ENCODE peak calls at places on chromosomes 1 and 21, in five cellular contexts. L, Z, O, G and I are unnamed samples.

GRCh38 chr1:107076846-107077245 is 20.4 kb downstream of the PRMT6 start:
- DNase-seq in O (no peak), L (no peak), G (no peak), Z (no peak), I (no peak)

GRCh38 chr1:165869343-165869742 is 41.9 kb downstream of the UCK2 start:
- DNase-seq in L (no peak), O (no peak), G (no peak), Z (no peak), I (no peak)

GRCh38 chr1:95829581-95829980 is 595.6 kb downstream of the RWDD3 start:
- DNase-seq in G (no peak), Z (no peak), O (no peak), L (no peak), I (no peak)

GRCh38 chr21:25507522-25507921 is 99.8 kb downstream of the MRPL39 start:
- DNase-seq in O (no peak), Z (no peak), G (no peak), L (peak), I (no peak)

GRCh38 chr1:248863011-248863881 is 4.4 kb upstream of the ZNF692 start:
- DNase-seq in L (peak), O (peak), Z (peak), G (peak), I (peak)

GRCh38 chr1:23801876-23802275 is 1.3 kb upstream of the GALE start:
- DNase-seq in L (no peak), G (no peak), Z (no peak), O (no peak), I (no peak)

GRCh38 chr21:46210378-46211136 is 18.0 kb downstream of the LSS start:
- DNase-seq in O (peak), L (peak), Z (no peak), G (no peak), I (no peak)

GRCh38 chr1:246159290-246160227 is 347.5 kb downstream of the SMYD3 start:
- DNase-seq in G (no peak), Z (no peak), O (no peak), L (no peak), I (no peak)

GRCh38 chr1:13588946-13589345 is 5.3 kb downstream of the PDPN start:
- DNase-seq in Z (no peak), L (no peak), O (no peak), G (no peak), I (no peak)

GRCh38 chr1:228836427-228836826 is 101.1 kb downstream of the RHOU start:
- DNase-seq in O (peak), L (no peak), G (peak), Z (no peak), I (peak)

GRCh38 chr1:9234223-9235122 is at the start of gene H6PD:
- DNase-seq in G (peak), O (peak), Z (peak), L (peak), I (peak)

GRCh38 chr1:28249013-28249870 is 10.1 kb upstream of the SESN2 start:
- DNase-seq in L (peak), G (no peak), Z (peak), O (no peak), I (no peak)

GRCh38 chr1:185670187-185670627 is 64.0 kb upstream of the HMCN1 start:
- DNase-seq in G (no peak), O (no peak), L (peak), Z (peak), I (no peak)

GRCh38 chr1:58883037-58883887 is 99.4 kb upstream of the JUN start:
- DNase-seq in L (no peak), Z (no peak), O (peak), G (no peak), I (no peak)

GRCh38 chr1:36091141-36091540 is 2.4 kb downstream of the ADPRS start:
- DNase-seq in O (no peak), G (no peak), L (no peak), Z (no peak), I (no peak)

GRCh38 chr1:56148466-56149193 is 430.7 kb downstream of the PLPP3 start:
- DNase-seq in G (no peak), Z (no peak), L (no peak), O (no peak), I (no peak)

GRCh38 chr1:89622895-89623294 is 10.0 kb upstream of the LRRC8C start:
- DNase-seq in L (no peak), Z (no peak), G (no peak), O (no peak), I (no peak)

GRCh38 chr21:20721151-20721550 is 277.1 kb upstream of the NCAM2 start:
- DNase-seq in L (no peak), O (no peak), Z (no peak), G (no peak), I (no peak)

GRCh38 chr21:21159253-21159899 is 161.2 kb downstream of the NCAM2 start:
- DNase-seq in L (no peak), G (no peak), O (no peak), Z (no peak), I (no peak)

GRCh38 chr1:118101445-118101844 is 83.6 kb downstream of the SPAG17 start:
- DNase-seq in Z (no peak), G (no peak), O (no peak), L (no peak), I (no peak)

GRCh38 chr1:165144757-165145397 is 211.6 kb downstream of the LMX1A start:
- DNase-seq in O (peak), L (peak), G (peak), Z (peak), I (peak)